ENCODE peak calls at places on chromosomes 16 and 17, in six cellular contexts. G, L, M, D, P and S are unnamed samples.

GRCh38 chr16:27237229-27238015 is 31.1 kb downstream of the NSMCE1 start:
- DNase-seq in G (peak), L (no peak), M (no peak), D (no peak), P (peak), S (peak)

GRCh38 chr16:4852221-4852872 is 5.1 kb downstream of the UBN1 start:
- DNase-seq in G (no peak), L (no peak), M (peak), D (no peak), P (no peak), S (no peak)

GRCh38 chr17:47785538-47786123 is 36.0 kb downstream of the OSBPL7 start:
- DNase-seq in G (peak), L (no peak), M (no peak), D (no peak), P (peak), S (no peak)

GRCh38 chr16:89571636-89572035 is 3.9 kb upstream of the CPNE7 start:
- DNase-seq in G (no peak), L (no peak), M (no peak), D (no peak), P (no peak), S (no peak)

GRCh38 chr17:12231027-12231682 is 210.5 kb downstream of the MAP2K4 start:
- DNase-seq in G (no peak), L (no peak), M (peak), D (no peak), P (no peak), S (no peak)

GRCh38 chr16:88454315-88455057 is 1.4 kb downstream of the ZFPM1 start:
- DNase-seq in G (peak), L (no peak), M (peak), D (no peak), P (peak), S (peak)

GRCh38 chr16:49602201-49603041 is 228.8 kb downstream of the C16orf78 start:
- DNase-seq in G (no peak), L (no peak), M (peak), D (no peak), P (no peak), S (no peak)

GRCh38 chr17:29884995-29885394 is 45.0 kb downstream of the SSH2 start:
- DNase-seq in G (no peak), L (no peak), M (no peak), D (no peak), P (no peak), S (no peak)

GRCh38 chr16:27726621-27727275 is 176.8 kb downstream of the KATNIP start:
- DNase-seq in G (no peak), L (no peak), M (no peak), D (peak), P (no peak), S (no peak)

GRCh38 chr17:77716289-77716929 is 242.1 kb upstream of the TNRC6C start:
- DNase-seq in G (no peak), L (no peak), M (no peak), D (no peak), P (no peak), S (no peak)

GRCh38 chr17:49849711-49850610 is 2.1 kb upstream of the TAC4 start:
- DNase-seq in G (no peak), L (no peak), M (no peak), D (no peak), P (no peak), S (no peak)

GRCh38 chr16:66846831-66847230 is 2.6 kb downstream of the CA7 start:
- DNase-seq in G (no peak), L (no peak), M (no peak), D (no peak), P (no peak), S (no peak)

GRCh38 chr16:72794319-72794718 is 253.6 kb downstream of the ZFHX3 start:
- DNase-seq in G (no peak), L (no peak), M (no peak), D (no peak), P (no peak), S (no peak)

GRCh38 chr17:33977729-33978514 is 277.2 kb upstream of the CCL2 start:
- DNase-seq in G (no peak), L (no peak), M (no peak), D (no peak), P (no peak), S (no peak)

GRCh38 chr17:77366558-77367245 is 225.9 kb downstream of the SEC14L1 start:
- DNase-seq in G (no peak), L (peak), M (peak), D (no peak), P (peak), S (no peak)

GRCh38 chr16:15523092-15523541 is 88.7 kb downstream of the BMERB1 start:
- DNase-seq in G (no peak), L (no peak), M (peak), D (no peak), P (peak), S (no peak)

GRCh38 chr16:35516551-35516950 is 2057.1 kb downstream of the TP53TG3F start:
- DNase-seq in G (no peak), L (no peak), M (no peak), D (no peak), P (no peak), S (no peak)

GRCh38 chr17:54754560-54754959 is 146.1 kb upstream of the TOM1L1 start:
- DNase-seq in G (no peak), L (peak), M (no peak), D (no peak), P (peak), S (no peak)

GRCh38 chr16:27450836-27451341 is 48.9 kb downstream of the IL21R start:
- DNase-seq in G (no peak), L (no peak), M (peak), D (no peak), P (peak), S (no peak)

GRCh38 chr17:47276868-47277267 is 23.2 kb downstream of the ITGB3 start:
- DNase-seq in G (no peak), L (no peak), M (peak), D (peak), P (no peak), S (no peak)

GRCh38 chr17:82765357-82765756 is 13.5 kb downstream of the TBCD start:
- DNase-seq in G (no peak), L (no peak), M (no peak), D (no peak), P (no peak), S (no peak)

GRCh38 chr17:37301288-37301687 is 74.5 kb upstream of the C17orf78 start:
- DNase-seq in G (no peak), L (no peak), M (peak), D (no peak), P (no peak), S (no peak)

GRCh38 chr17:79532107-79532790 is 78.6 kb downstream of the RBFOX3 start:
- DNase-seq in G (no peak), L (no peak), M (no peak), D (no peak), P (no peak), S (no peak)

GRCh38 chr16:67284699-67285646 is 5.6 kb downstream of the PLEKHG4 start:
- DNase-seq in G (no peak), L (peak), M (peak), D (no peak), P (peak), S (no peak)

GRCh38 chr17:8391711-8392110 is 5.9 kb downstream of the RNF222 start:
- DNase-seq in G (no peak), L (no peak), M (peak), D (no peak), P (no peak), S (no peak)

GRCh38 chr17:27609606-27610303 is 21.2 kb upstream of the LGALS9 start:
- DNase-seq in G (no peak), L (peak), M (peak), D (peak), P (peak), S (no peak)

GRCh38 chr16:11168386-11169065 is 87.5 kb downstream of the SOCS1 start:
- DNase-seq in G (no peak), L (peak), M (no peak), D (no peak), P (no peak), S (no peak)

GRCh38 chr16:89357460-89357859 is 132.9 kb downstream of the ANKRD11 start:
- DNase-seq in G (no peak), L (peak), M (no peak), D (no peak), P (no peak), S (no peak)